ENCODE peak calls at places on chromosomes 5 and 9, in six cellular contexts. A is uterus, I is fibroblast of lung, C is AG04450, Z is epithelial cell of esophagus, N is cardiac fibroblast. M is an unnamed sample.

GRCh38 chr5:173435543-173435942 is 107.3 kb upstream of the STC2 start:
- DNase-seq in I (no peak), A (no peak), C (no peak), Z (no peak), N (no peak), M (no peak)

GRCh38 chr5:169416583-169417196 is 115.8 kb upstream of the SLIT3 start:
- DNase-seq in Z (peak), A (peak), N (peak), I (peak), C (no peak), M (peak)

GRCh38 chr9:33445389-33445881 is 2.0 kb downstream of the AQP3 start:
- DNase-seq in A (no peak), C (no peak), N (no peak), I (no peak), Z (no peak), M (no peak)

GRCh38 chr9:37998881-37999311 is 70.1 kb downstream of the SHB start:
- DNase-seq in Z (peak), A (no peak), N (no peak), C (no peak), I (no peak), M (no peak)

GRCh38 chr5:33788922-33789321 is 102.9 kb downstream of the ADAMTS12 start:
- DNase-seq in Z (peak), I (peak), N (peak), C (peak), A (no peak), M (peak)

GRCh38 chr5:117736693-117737092 is 1162.1 kb upstream of the SEMA6A start:
- DNase-seq in C (no peak), N (no peak), A (no peak), Z (no peak), I (no peak), M (no peak)

GRCh38 chr9:893843-894420 is 52.4 kb downstream of the DMRT1 start:
- DNase-seq in Z (peak), C (peak), A (peak), I (peak), N (peak), M (peak)

GRCh38 chr9:132609184-132609583 is 26.8 kb downstream of the BARHL1 start:
- DNase-seq in I (no peak), N (no peak), Z (no peak), A (no peak), C (no peak), M (no peak)

GRCh38 chr9:82810902-82811301 is 252.0 kb downstream of the RASEF start:
- DNase-seq in A (no peak), Z (peak), I (peak), N (no peak), C (no peak), M (no peak)

GRCh38 chr9:133148351-133149129 is 15.2 kb downstream of the GBGT1 start:
- DNase-seq in N (peak), I (peak), C (no peak), Z (peak), A (peak), M (peak)

GRCh38 chr9:121783126-121783522 is 131.7 kb downstream of the DAB2IP start:
- DNase-seq in C (no peak), A (no peak), N (no peak), Z (no peak), I (no peak), M (no peak)

GRCh38 chr9:136206602-136207333 is 1.8 kb upstream of the LHX3 start:
- DNase-seq in C (no peak), Z (no peak), A (no peak), I (no peak), N (no peak), M (no peak)

GRCh38 chr5:68265347-68265746 is 49.8 kb downstream of the PIK3R1 start:
- DNase-seq in Z (no peak), A (no peak), C (no peak), I (no peak), N (no peak), M (no peak)

GRCh38 chr9:34601883-34602570 is 9.9 kb downstream of the RPP25L start:
- DNase-seq in A (no peak), C (no peak), I (no peak), Z (no peak), N (no peak), M (no peak)

GRCh38 chr5:52801329-52801728 is 13.6 kb downstream of the ITGA1 start:
- DNase-seq in C (no peak), Z (peak), N (no peak), I (peak), A (no peak), M (no peak)

GRCh38 chr5:87110721-87111120 is 157.0 kb upstream of the RASA1 start:
- DNase-seq in A (no peak), I (no peak), Z (peak), N (no peak), C (no peak), M (no peak)

GRCh38 chr5:87115839-87116364 is 151.8 kb upstream of the RASA1 start:
- DNase-seq in I (no peak), A (no peak), C (no peak), Z (no peak), N (no peak), M (no peak)

GRCh38 chr5:87114631-87115030 is 153.1 kb upstream of the RASA1 start:
- DNase-seq in C (no peak), N (no peak), I (no peak), Z (peak), A (no peak), M (no peak)

GRCh38 chr5:87116821-87117512 is 150.7 kb upstream of the RASA1 start:
- DNase-seq in Z (peak), N (no peak), A (no peak), I (peak), C (no peak), M (no peak)

GRCh38 chr5:87113848-87114247 is 153.8 kb upstream of the RASA1 start:
- DNase-seq in N (peak), C (peak), I (peak), Z (peak), A (no peak), M (peak)
- H3K4me3 ChIP-seq in N (no peak), C (no peak), I (no peak), Z (no peak), A (no peak), M (no peak)

DNA sequence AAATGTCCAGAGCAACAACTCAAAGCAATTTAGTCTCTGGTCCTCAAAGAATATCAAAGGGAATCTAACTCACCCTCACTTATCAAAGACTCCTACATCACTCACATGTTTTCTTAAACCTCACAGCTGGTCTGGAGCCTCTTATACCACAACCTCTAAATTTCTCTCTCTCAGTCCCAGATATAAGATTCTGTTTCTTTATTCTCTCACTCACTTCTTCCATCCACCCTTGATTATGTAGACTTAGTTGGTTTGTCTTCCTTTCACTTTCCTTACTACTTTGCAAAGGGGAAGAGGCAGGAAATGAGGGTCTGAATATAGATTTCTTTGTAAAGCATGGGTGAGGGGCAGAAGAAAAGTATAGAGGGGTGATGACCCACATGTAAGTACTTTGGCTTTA is 75.4 kb upstream of the STARD4 start:
- DNase-seq in C (no peak), A (no peak), Z (no peak), I (no peak), N (no peak), M (no peak)
- H3K4me3 ChIP-seq in C (no peak), A (no peak), Z (no peak), I (no peak), N (no peak), M (no peak)

DNA sequence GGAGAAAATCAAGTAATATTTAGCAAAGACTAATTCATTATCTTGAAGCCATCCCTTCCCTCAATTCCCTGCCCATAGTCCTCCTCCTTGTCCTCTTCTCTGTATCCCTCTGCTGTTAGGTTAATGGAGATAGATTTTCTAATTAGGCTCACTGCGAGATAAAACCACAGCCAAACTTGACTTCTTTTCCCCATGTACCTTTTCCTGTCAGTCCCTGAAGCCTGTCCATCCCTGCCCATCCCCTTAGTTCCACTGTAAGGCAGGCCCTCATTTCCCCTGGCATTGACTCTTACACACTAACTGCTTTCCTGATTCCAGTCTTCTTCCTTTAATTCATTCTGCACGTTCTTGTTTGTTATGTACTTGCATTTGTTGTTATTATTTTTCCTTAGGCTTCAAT is 1.2 kb downstream of the TLR4 start:
- DNase-seq in I (no peak), C (no peak), Z (no peak), N (no peak), A (no peak), M (no peak)
- H3K4me3 ChIP-seq in I (no peak), C (no peak), Z (no peak), N (peak), A (peak), M (no peak)

GRCh38 chr9:107638496-107638895 is 148.9 kb upstream of the KLF4 start:
- DNase-seq in N (no peak), Z (no peak), C (no peak), I (no peak), A (no peak), M (no peak)
- H3K4me3 ChIP-seq in N (peak), Z (peak), C (peak), I (peak), A (peak), M (peak)

GRCh38 chr5:45695011-45695667 is 1.0 kb downstream of the HCN1 start:
- DNase-seq in I (no peak), Z (no peak), N (no peak), C (no peak), A (no peak), M (no peak)
- H3K4me3 ChIP-seq in I (no peak), Z (no peak), N (no peak), C (no peak), A (no peak), M (no peak)

GRCh38 chr9:9631302-9631701 is 981.5 kb downstream of the PTPRD start:
- DNase-seq in A (no peak), Z (no peak), C (no peak), N (no peak), I (peak), M (no peak)
- H3K4me3 ChIP-seq in A (no peak), Z (no peak), C (no peak), N (no peak), I (no peak), M (no peak)

M was measured in MG63.